ENCODE peak calls at places on chromosomes 12 and 14, in four cellular contexts. A, V, X and P are unnamed samples.

GRCh38 chr12:129049917-129050316 is 196.6 kb downstream of the GLT1D1 start:
- DNase-seq in V (no peak), X (no peak), A (no peak), P (peak)

GRCh38 chr12:57585156-57585555 is 5.8 kb upstream of the PIP4K2C start:
- DNase-seq in V (no peak), A (no peak), X (no peak), P (no peak)

GRCh38 chr14:88669346-88669745 is 106.5 kb downstream of the ZC3H14 start:
- DNase-seq in X (no peak), V (no peak), A (no peak), P (peak)

GRCh38 chr12:38137287-38137686 is 179.3 kb upstream of the ALG10B start:
- DNase-seq in V (no peak), X (no peak), A (no peak), P (no peak)

GRCh38 chr14:48325486-48325885 is 650.1 kb upstream of the MDGA2 start:
- DNase-seq in V (no peak), X (no peak), A (no peak), P (no peak)

GRCh38 chr12:76020731-76021672 is 10.6 kb downstream of the PHLDA1 start:
- DNase-seq in X (peak), A (peak), V (no peak), P (no peak)

GRCh38 chr14:78933948-78934524 is 763.9 kb downstream of the NRXN3 start:
- DNase-seq in A (no peak), V (peak), X (peak), P (peak)

GRCh38 chr12:16583991-16584745 is 21.8 kb downstream of the LMO3 start:
- DNase-seq in X (no peak), A (no peak), V (no peak), P (no peak)

GRCh38 chr14:24269910-24270536 is 1.4 kb downstream of the RABGGTA start:
- DNase-seq in X (no peak), V (no peak), A (no peak), P (no peak)

GRCh38 chr12:91203610-91204009 is 21.0 kb upstream of the DCN start:
- DNase-seq in X (no peak), A (no peak), V (no peak), P (no peak)

GRCh38 chr12:94304566-94305061 is 155.1 kb downstream of the CEP83 start:
- DNase-seq in A (peak), V (no peak), X (peak), P (no peak)

GRCh38 chr12:79939728-79940306 is 4.9 kb upstream of the PPP1R12A start:
- DNase-seq in V (no peak), A (no peak), X (no peak), P (no peak)

GRCh38 chr12:116222358-116222757 is 55.1 kb downstream of the MED13L start:
- DNase-seq in X (peak), A (peak), V (peak), P (no peak)

GRCh38 chr12:90938451-90938850 is 16.5 kb downstream of the CCER1 start:
- DNase-seq in V (no peak), X (peak), A (no peak), P (no peak)

GRCh38 chr12:127629066-127629820 is 637.7 kb upstream of the TMEM132C start:
- DNase-seq in X (no peak), V (peak), A (no peak), P (no peak)

GRCh38 chr14:34835312-34835711 is 39.8 kb downstream of the BAZ1A start:
- DNase-seq in V (no peak), X (no peak), A (no peak), P (no peak)

GRCh38 chr12:68924546-68924945 is 8.4 kb downstream of the CPM start:
- DNase-seq in X (peak), V (no peak), A (no peak), P (no peak)

GRCh38 chr12:64169999-64170398 is 52.1 kb downstream of the KICS2 start:
- DNase-seq in V (peak), A (no peak), X (no peak), P (no peak)